ENCODE peak calls at places on chromosomes 16 and 17, in nine cellular contexts. H, S, K, I, T, F, Y, L and P are unnamed samples.

GRCh38 chr16:66335704-66336329 is 30.7 kb upstream of the CDH5 start:
- DNase-seq in H (no peak), S (peak), K (no peak), I (no peak), T (no peak), F (no peak), Y (peak), L (no peak), P (peak)

GRCh38 chr17:35169964-35170363 is 22.3 kb downstream of the UNC45B start:
- DNase-seq in H (no peak), S (no peak), K (no peak), I (no peak), T (no peak), F (no peak), Y (no peak), L (no peak), P (no peak)

GRCh38 chr16:52825882-52826281 is 226.8 kb downstream of the CHD9NB start:
- DNase-seq in H (no peak), S (no peak), K (no peak), I (no peak), T (no peak), F (no peak), Y (no peak), L (no peak), P (no peak)

GRCh38 chr16:3519581-3519980 is 18.8 kb downstream of the CLUAP1 start:
- DNase-seq in H (no peak), S (no peak), K (no peak), I (no peak), T (peak), F (no peak), Y (no peak), L (no peak), P (peak)

GRCh38 chr17:62727916-62728672 is 80.0 kb downstream of the MARCHF10 start:
- DNase-seq in H (no peak), S (no peak), K (no peak), I (no peak), T (no peak), F (no peak), Y (peak), L (no peak), P (no peak)

GRCh38 chr16:11629071-11630030 is 38.9 kb upstream of the SNN start:
- DNase-seq in H (peak), S (no peak), K (no peak), I (no peak), T (no peak), F (no peak), Y (no peak), L (no peak), P (no peak)

GRCh38 chr17:73201215-73202069 is 8.6 kb downstream of the COG1 start:
- DNase-seq in H (no peak), S (no peak), K (no peak), I (no peak), T (no peak), F (no peak), Y (no peak), L (no peak), P (no peak)

GRCh38 chr16:28189237-28189636 is 22.5 kb downstream of the XPO6 start:
- DNase-seq in H (no peak), S (peak), K (no peak), I (no peak), T (peak), F (no peak), Y (no peak), L (no peak), P (no peak)

GRCh38 chr17:60077672-60078519 is 825 bp downstream of the HEATR6 start:
- DNase-seq in H (peak), S (no peak), K (no peak), I (peak), T (peak), F (no peak), Y (peak), L (no peak), P (peak)

GRCh38 chr17:81285179-81285878 is 9.8 kb downstream of the SLC38A10 start:
- DNase-seq in H (peak), S (peak), K (no peak), I (peak), T (no peak), F (no peak), Y (no peak), L (peak), P (peak)

GRCh38 chr17:46964315-46965265 is 14.5 kb downstream of the RPRML start:
- DNase-seq in H (no peak), S (no peak), K (no peak), I (no peak), T (peak), F (no peak), Y (peak), L (no peak), P (no peak)

GRCh38 chr17:57553991-57554825 is 190.9 kb downstream of the CCDC182 start:
- DNase-seq in H (peak), S (no peak), K (no peak), I (no peak), T (no peak), F (no peak), Y (no peak), L (no peak), P (no peak)

GRCh38 chr16:57147381-57148191 is 38.3 kb downstream of the PSME3IP1 start:
- DNase-seq in H (peak), S (no peak), K (no peak), I (no peak), T (peak), F (no peak), Y (no peak), L (no peak), P (peak)

GRCh38 chr16:56862776-56863175 is 2.2 kb upstream of the SLC12A3 start:
- DNase-seq in H (peak), S (no peak), K (no peak), I (no peak), T (no peak), F (no peak), Y (peak), L (no peak), P (no peak)

GRCh38 chr16:70407811-70408274 is 31.1 kb downstream of the ST3GAL2 start:
- DNase-seq in H (no peak), S (no peak), K (no peak), I (no peak), T (no peak), F (no peak), Y (no peak), L (no peak), P (no peak)

GRCh38 chr17:68738044-68738443 is 136.9 kb upstream of the FAM20A start:
- DNase-seq in H (no peak), S (no peak), K (no peak), I (no peak), T (no peak), F (no peak), Y (no peak), L (no peak), P (no peak)

GRCh38 chr17:27861979-27862378 is 31.2 kb downstream of the LYRM9 start:
- DNase-seq in H (no peak), S (no peak), K (no peak), I (no peak), T (peak), F (no peak), Y (no peak), L (no peak), P (no peak)

GRCh38 chr17:78129385-78130079 is 977 bp upstream of the TMC6 start:
- DNase-seq in H (peak), S (no peak), K (no peak), I (no peak), T (no peak), F (no peak), Y (no peak), L (no peak), P (no peak)

GRCh38 chr17:59073972-59074371 is 32.7 kb downstream of the TRIM37 start:
- DNase-seq in H (no peak), S (no peak), K (no peak), I (no peak), T (no peak), F (no peak), Y (no peak), L (no peak), P (no peak)

GRCh38 chr16:68013440-68013839 is 2.3 kb downstream of the DPEP2NB start:
- DNase-seq in H (peak), S (no peak), K (no peak), I (no peak), T (no peak), F (no peak), Y (no peak), L (no peak), P (no peak)

GRCh38 chr17:41799366-41799765 is 12.4 kb downstream of the P3H4 start:
- DNase-seq in H (no peak), S (no peak), K (no peak), I (no peak), T (no peak), F (no peak), Y (no peak), L (no peak), P (no peak)

GRCh38 chr16:50195276-50195675 is 42.2 kb downstream of the TENT4B start:
- DNase-seq in H (peak), S (peak), K (no peak), I (no peak), T (peak), F (no peak), Y (no peak), L (no peak), P (peak)

GRCh38 chr17:74842599-74843351 is 16.9 kb downstream of the GRIN2C start:
- DNase-seq in H (no peak), S (peak), K (peak), I (no peak), T (peak), F (no peak), Y (peak), L (no peak), P (peak)

GRCh38 chr16:66925322-66925840 is at the start of gene RRAD:
- DNase-seq in H (no peak), S (peak), K (no peak), I (no peak), T (peak), F (no peak), Y (no peak), L (peak), P (peak)

GRCh38 chr17:79797492-79798295 is 817 bp upstream of the CBX8 start:
- DNase-seq in H (no peak), S (no peak), K (no peak), I (no peak), T (peak), F (no peak), Y (peak), L (no peak), P (no peak)

GRCh38 chr17:43766413-43767052 is 7.9 kb upstream of the SOST start:
- DNase-seq in H (peak), S (peak), K (no peak), I (peak), T (peak), F (peak), Y (peak), L (no peak), P (peak)

GRCh38 chr16:22174642-22175041 is 12.3 kb downstream of the SDR42E2 start:
- DNase-seq in H (no peak), S (no peak), K (no peak), I (no peak), T (no peak), F (no peak), Y (no peak), L (no peak), P (no peak)

GRCh38 chr16:85555549-85556455 is 57.3 kb upstream of the GSE1 start:
- DNase-seq in H (peak), S (peak), K (peak), I (no peak), T (peak), F (no peak), Y (no peak), L (no peak), P (peak)

GRCh38 chr17:67218385-67218950 is 26.5 kb downstream of the HELZ start:
- DNase-seq in H (no peak), S (peak), K (no peak), I (no peak), T (peak), F (no peak), Y (peak), L (no peak), P (peak)

GRCh38 chr17:34220776-34221390 is 34.2 kb upstream of the CCL2 start:
- DNase-seq in H (peak), S (no peak), K (no peak), I (no peak), T (no peak), F (no peak), Y (no peak), L (no peak), P (no peak)